ENCODE peak calls at places on chromosome 15, in nine cellular contexts. K, G, C, Z, P, B, S, U and X are unnamed samples.

GRCh38 chr15:80660114-80660513 is 35.0 kb upstream of the ABHD17C start:
- DNase-seq in K (peak), G (no peak), C (peak), Z (no peak), P (peak), B (peak), S (peak), U (peak), X (no peak)

GRCh38 chr15:34651962-34652725 is 68.7 kb upstream of the GOLGA8B start:
- DNase-seq in K (no peak), G (no peak), C (peak), Z (no peak), P (no peak), B (no peak), S (no peak), U (no peak), X (no peak)

GRCh38 chr15:27486676-27487290 is 515.8 kb downstream of the GABRG3 start:
- DNase-seq in K (no peak), G (no peak), C (no peak), Z (no peak), P (no peak), B (no peak), S (no peak), U (no peak), X (no peak)

GRCh38 chr15:82647045-82647834 is at the start of gene CPEB1:
- DNase-seq in K (peak), G (no peak), C (no peak), Z (peak), P (peak), B (peak), S (peak), U (peak), X (no peak)

GRCh38 chr15:72033285-72033684 is 84.7 kb downstream of the MYO9A start:
- DNase-seq in K (no peak), G (no peak), C (no peak), Z (no peak), P (no peak), B (no peak), S (no peak), U (no peak), X (no peak)

GRCh38 chr15:25335279-25335678 is 103.5 kb downstream of the UBE3A start:
- DNase-seq in K (no peak), G (no peak), C (no peak), Z (no peak), P (no peak), B (no peak), S (no peak), U (no peak), X (no peak)

GRCh38 chr15:31483924-31484368 is 157.3 kb downstream of the KLF13 start:
- DNase-seq in K (no peak), G (peak), C (no peak), Z (no peak), P (no peak), B (no peak), S (no peak), U (no peak), X (no peak)

GRCh38 chr15:31314380-31314779 is 12.3 kb upstream of the KLF13 start:
- DNase-seq in K (no peak), G (no peak), C (no peak), Z (no peak), P (no peak), B (no peak), S (no peak), U (no peak), X (no peak)

GRCh38 chr15:70974004-70974832 is 81.6 kb downstream of the LRRC49 start:
- DNase-seq in K (peak), G (no peak), C (peak), Z (no peak), P (no peak), B (peak), S (peak), U (peak), X (no peak)

GRCh38 chr15:66822106-66822505 is 120.1 kb downstream of the SMAD6 start:
- DNase-seq in K (no peak), G (no peak), C (no peak), Z (no peak), P (no peak), B (no peak), S (no peak), U (no peak), X (no peak)

GRCh38 chr15:76150971-76151598 is 91.3 kb downstream of the TMEM266 start:
- DNase-seq in K (peak), G (peak), C (peak), Z (peak), P (peak), B (peak), S (peak), U (peak), X (peak)

GRCh38 chr15:59185725-59186124 is 20.9 kb upstream of the LDHAL6B start:
- DNase-seq in K (peak), G (no peak), C (no peak), Z (no peak), P (no peak), B (no peak), S (no peak), U (peak), X (no peak)

GRCh38 chr15:40343512-40343911 is 2.8 kb upstream of the CCDC9B start:
- DNase-seq in K (no peak), G (no peak), C (peak), Z (peak), P (no peak), B (peak), S (no peak), U (no peak), X (no peak)

GRCh38 chr15:53843166-53843565 is 83.7 kb upstream of the WDR72 start:
- DNase-seq in K (no peak), G (no peak), C (no peak), Z (no peak), P (no peak), B (no peak), S (no peak), U (no peak), X (no peak)

GRCh38 chr15:25372298-25372697 is 66.5 kb downstream of the UBE3A start:
- DNase-seq in K (no peak), G (no peak), C (peak), Z (no peak), P (no peak), B (peak), S (no peak), U (no peak), X (no peak)

GRCh38 chr15:60889506-60889905 is 339.6 kb downstream of the RORA start:
- DNase-seq in K (no peak), G (no peak), C (no peak), Z (no peak), P (no peak), B (no peak), S (no peak), U (no peak), X (no peak)

GRCh38 chr15:67361100-67361499 is 106.5 kb downstream of the IQCH start:
- DNase-seq in K (no peak), G (no peak), C (no peak), Z (no peak), P (no peak), B (no peak), S (no peak), U (no peak), X (no peak)

GRCh38 chr15:92503889-92504288 is 110.2 kb downstream of the ST8SIA2 start:
- DNase-seq in K (no peak), G (no peak), C (no peak), Z (no peak), P (no peak), B (no peak), S (no peak), U (no peak), X (no peak)

GRCh38 chr15:34501131-34501530 is 63.5 kb upstream of the GOLGA8A start:
- DNase-seq in K (no peak), G (no peak), C (no peak), Z (no peak), P (no peak), B (no peak), S (no peak), U (no peak), X (no peak)

GRCh38 chr15:91980502-91981267 is 127.2 kb downstream of the SLCO3A1 start:
- DNase-seq in K (no peak), G (no peak), C (no peak), Z (no peak), P (no peak), B (no peak), S (no peak), U (no peak), X (no peak)